ENCODE peak calls at places on chromosomes 7 and 10, in eight cellular contexts. M is colonic mucosa, Q is tibial nerve, R is adrenal gland, L is fibroblast of pulmonary artery, T is A549, N is heart right ventricle, Z is sigmoid colon. U is an unnamed sample.
A peak's percentile ranks its signal among the peaks of the same experiment; 100 is the strongest.

GRCh38 chr7:105352018-105352612 is 36.6 kb downstream of the SRPK2 start:
- DNase-seq in M (peak; percentile 65), Q (peak; percentile 47), R (peak; percentile 54), L (peak; percentile 95), T (no peak), N (peak; percentile 70), Z (peak; percentile 89), U (peak; percentile 99)

GRCh38 chr10:114346176-114347031 is 57.9 kb downstream of the AFAP1L2 start:
- DNase-seq in M (no peak), Q (no peak), R (peak; percentile 25), L (no peak), T (no peak), N (no peak), Z (no peak), U (no peak)

GRCh38 chr10:62627985-62628384 is 176.5 kb upstream of the ADO start:
- DNase-seq in M (peak; percentile 12), Q (no peak), R (no peak), L (no peak), T (peak; percentile 20), N (no peak), Z (no peak), U (no peak)

GRCh38 chr10:114520453-114520852 is 116.2 kb upstream of the AFAP1L2 start:
- DNase-seq in M (no peak), Q (no peak), R (no peak), L (peak; percentile 89), T (peak; percentile 90), N (no peak), Z (no peak), U (peak; percentile 86)

GRCh38 chr7:110766874-110767273 is 324.1 kb upstream of the LRRN3 start:
- DNase-seq in M (no peak), Q (no peak), R (no peak), L (no peak), T (no peak), N (no peak), Z (no peak), U (no peak)

GRCh38 chr10:102452672-102453340 is 1.5 kb upstream of the C10orf95 start:
- DNase-seq in M (no peak), Q (no peak), R (peak; percentile 57), L (peak; percentile 55), T (peak; percentile 47), N (peak; percentile 42), Z (peak; percentile 76), U (peak; percentile 64)

GRCh38 chr7:142711722-142712616 is 37.3 kb upstream of the PRSS1 start:
- DNase-seq in M (no peak), Q (no peak), R (peak; percentile 32), L (peak; percentile 55), T (peak; percentile 27), N (no peak), Z (no peak), U (peak; percentile 52)

GRCh38 chr7:1812693-1813393 is 142.8 kb downstream of the ELFN1 start:
- DNase-seq in M (no peak), Q (no peak), R (no peak), L (no peak), T (no peak), N (no peak), Z (no peak), U (no peak)

GRCh38 chr10:406976-407375 is 271.7 kb downstream of the ZMYND11 start:
- DNase-seq in M (no peak), Q (no peak), R (no peak), L (no peak), T (no peak), N (no peak), Z (no peak), U (no peak)

GRCh38 chr7:1974714-1975113 is 258.0 kb downstream of the MAD1L1 start:
- DNase-seq in M (no peak), Q (no peak), R (no peak), L (no peak), T (no peak), N (no peak), Z (no peak), U (no peak)

GRCh38 chr10:43236176-43236850 is 30.6 kb downstream of the RASGEF1A start:
- DNase-seq in M (no peak), Q (no peak), R (no peak), L (no peak), T (no peak), N (no peak), Z (peak; percentile 34), U (no peak)

GRCh38 chr10:30857803-30858202 is 173.9 kb downstream of the ZNF438 start:
- DNase-seq in M (peak; percentile 40), Q (peak; percentile 70), R (peak; percentile 42), L (peak; percentile 98), T (no peak), N (peak; percentile 73), Z (peak; percentile 95), U (peak; percentile 99)

DNA sequence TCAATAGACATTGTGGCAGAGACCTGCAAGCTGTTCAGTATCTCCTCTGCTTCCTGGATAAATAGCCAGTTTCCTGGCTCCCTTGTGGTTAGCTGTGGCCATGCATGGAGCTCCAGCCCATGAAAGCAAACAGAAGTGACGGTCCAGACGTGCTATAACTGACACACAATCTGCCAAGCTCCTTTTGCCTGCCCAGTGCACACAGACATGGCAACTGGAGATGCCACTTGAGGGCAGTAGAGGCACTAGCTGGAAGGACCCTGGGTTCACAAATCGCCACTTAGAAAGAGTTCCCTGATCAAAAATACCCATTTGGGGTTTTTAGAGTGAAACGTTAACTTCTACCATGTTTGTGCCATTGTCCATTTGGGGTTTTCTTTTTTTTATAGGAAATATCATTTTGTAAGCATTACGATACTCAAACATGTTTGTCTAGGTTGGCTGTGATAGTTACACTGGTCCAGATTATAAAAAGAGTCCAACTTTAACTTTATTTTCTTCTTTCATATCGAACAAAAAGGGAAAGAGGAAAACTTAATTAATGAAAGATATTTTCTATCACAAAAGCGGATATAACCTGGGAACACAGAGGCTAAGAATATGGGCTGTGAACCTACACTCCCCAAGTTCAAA is 31.3 kb downstream of the KIN start:
- DNase-seq in M (peak; percentile 37), Q (no peak), R (peak; percentile 56), L (peak; percentile 49), T (peak; percentile 45), N (peak; percentile 11), Z (no peak), U (peak; percentile 33)
- TF ChIP-seq CTCF in M (peak; percentile 36), Q (no peak), R (peak; percentile 67), L (peak; percentile 65), T (peak; percentile 26), N (peak; percentile 59), Z (no peak), U (peak; percentile 52)

DNA sequence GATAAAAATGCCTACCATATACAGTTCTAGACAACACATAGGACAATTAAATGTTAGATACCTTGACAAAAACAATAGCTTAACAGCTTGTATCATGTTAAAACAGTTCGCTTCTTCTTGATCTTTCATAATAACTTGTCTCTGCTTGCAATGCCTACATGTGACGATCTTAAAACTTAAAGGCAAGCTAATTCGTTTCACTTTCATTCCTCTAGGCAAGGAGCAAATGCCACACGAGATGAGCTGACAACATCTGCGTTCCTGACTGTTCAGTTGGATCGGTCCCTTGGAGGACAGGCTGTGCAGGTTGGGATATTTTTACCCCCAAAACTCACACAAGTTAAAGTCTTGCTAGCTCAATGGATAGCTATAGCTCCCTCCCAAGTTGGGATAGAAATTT is 51.6 kb upstream of the ARL4A start:
- DNase-seq in M (no peak), Q (no peak), R (no peak), L (no peak), T (no peak), N (no peak), Z (no peak), U (no peak)
- H3K4me3 ChIP-seq in M (no peak overlapping the region), Q (no peak overlapping the region), R (no peak overlapping the region), L (no peak overlapping the region), T (no peak overlapping the region), N (no peak overlapping the region), Z (no peak overlapping the region), U (no peak overlapping the region)

DNA sequence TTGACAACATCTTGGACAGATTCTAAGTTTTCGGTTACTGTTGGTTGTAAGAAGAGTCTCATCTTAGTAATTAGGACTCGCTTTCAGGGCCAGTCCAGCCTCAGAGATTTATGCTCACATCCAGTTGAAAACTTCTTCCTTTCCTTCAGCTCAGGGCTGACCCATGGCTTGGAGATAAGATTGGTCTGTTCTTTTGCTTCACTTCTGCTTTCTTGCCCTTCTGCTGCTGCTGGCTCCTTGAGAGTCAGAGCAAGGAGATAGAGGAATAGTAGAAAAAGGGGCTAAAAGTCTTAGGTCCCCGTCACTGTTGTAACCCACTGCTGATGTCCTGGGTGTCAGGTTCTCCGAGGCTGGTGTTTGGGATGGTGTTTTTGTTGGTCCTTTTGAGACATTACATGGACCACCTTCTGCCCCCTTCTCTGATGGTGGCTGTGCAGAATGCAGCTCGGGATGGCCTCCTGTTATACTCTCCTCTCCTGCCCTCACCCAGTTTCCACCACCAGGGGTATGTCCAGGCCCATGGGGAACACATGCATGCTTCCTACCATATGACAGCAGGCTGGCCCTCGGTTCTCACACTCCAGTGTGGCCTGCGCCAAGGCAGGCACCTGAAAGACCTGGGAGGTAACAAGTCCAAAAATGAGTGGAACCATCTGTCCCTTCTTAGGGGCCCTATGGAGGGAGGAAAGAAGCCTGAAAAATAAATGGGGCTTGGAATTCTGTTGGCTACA is 67.8 kb upstream of the PCBD1 start:
- DNase-seq in M (no peak), Q (no peak), R (no peak), L (no peak), T (peak; percentile 19), N (no peak), Z (no peak), U (no peak)
- TF ChIP-seq CTCF in M (no peak), Q (no peak), R (no peak), L (no peak), T (no peak), N (peak; percentile 8), Z (no peak), U (no peak)

GRCh38 chr7:43248961-43249807 is 136.7 kb downstream of the HECW1 start:
- DNase-seq in M (peak; percentile 61), Q (no peak), R (no peak), L (no peak), T (peak; percentile 86), N (no peak), Z (peak; percentile 73), U (peak; percentile 62)
- H3K4me3 ChIP-seq in M (peak overlapping the region; percentile 19), Q (peak overlapping the region; percentile 41), R (no peak overlapping the region), L (no peak overlapping the region), T (peak overlapping the region; percentile 53), N (no peak overlapping the region), Z (peak overlapping the region; percentile 14), U (peak overlapping the region; percentile 62)

GRCh38 chr7:148535227-148535626 is 55.3 kb upstream of the C7orf33 start:
- DNase-seq in M (no peak), Q (no peak), R (no peak), L (peak; percentile 17), T (peak; percentile 11), N (no peak), Z (peak; percentile 66), U (peak; percentile 4)
- TF ChIP-seq CTCF in M (no peak), Q (no peak), R (no peak), L (peak; percentile 17), T (no peak), N (peak; percentile 18), Z (no peak), U (no peak)

DNA sequence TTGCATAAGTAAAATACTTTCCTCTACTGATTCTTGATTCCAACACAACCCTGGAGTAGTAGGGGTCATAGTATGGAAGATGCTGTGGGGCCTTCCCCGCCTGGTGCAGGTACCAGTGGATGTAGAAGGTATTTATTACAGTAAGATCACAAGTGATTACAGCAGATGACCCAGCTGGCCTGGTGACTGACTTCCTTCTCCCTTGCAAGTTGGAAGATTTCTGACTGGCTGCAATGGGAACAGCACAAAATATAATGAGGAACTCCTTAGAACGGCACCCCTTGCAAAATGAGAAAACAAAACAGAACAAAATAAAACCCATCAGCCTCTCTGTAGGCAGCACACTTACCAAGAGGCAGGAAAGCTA is 61.7 kb upstream of the TARP start:
- DNase-seq in M (no peak), Q (no peak), R (peak; percentile 37), L (no peak), T (no peak), N (no peak), Z (no peak), U (no peak)
- H3K4me3 ChIP-seq in M (no peak overlapping the region), Q (no peak overlapping the region), R (no peak overlapping the region), L (no peak overlapping the region), T (no peak overlapping the region), N (no peak overlapping the region), Z (no peak overlapping the region), U (peak overlapping the region; percentile 50)

GRCh38 chr10:49409755-49410154 is 13.9 kb upstream of the DRGX start:
- DNase-seq in M (no peak), Q (no peak), R (no peak), L (no peak), T (no peak), N (no peak), Z (no peak), U (no peak)
- TF ChIP-seq CTCF in M (no peak), Q (no peak), R (no peak), L (no peak), T (no peak), N (no peak), Z (no peak), U (no peak)

U was measured in fibroblast of the aortic adventitia.